ENCODE peak calls at places on chromosome 17, in four cellular contexts. H, O, C and F are unnamed samples.

GRCh38 chr17:7416323-7416722 is 3.8 kb upstream of the SPEM1 start:
- DNase-seq in O (no peak), C (no peak), H (no peak), F (no peak)

GRCh38 chr17:21242780-21243515 is 10.3 kb downstream of the NATD1 start:
- DNase-seq in O (no peak), H (no peak), C (no peak), F (no peak)

GRCh38 chr17:9051561-9051960 is 30.3 kb downstream of the NTN1 start:
- DNase-seq in O (no peak), H (no peak), C (no peak), F (no peak)

GRCh38 chr17:75010683-75011406 is 1.6 kb upstream of the MRPL58 start:
- DNase-seq in H (no peak), C (no peak), O (peak), F (peak)

GRCh38 chr17:79802736-79803420 is 6.0 kb upstream of the CBX8 start:
- DNase-seq in C (no peak), O (no peak), H (no peak), F (no peak)

GRCh38 chr17:64091571-64091970 is 38.4 kb downstream of the ERN1 start:
- DNase-seq in O (no peak), H (no peak), C (no peak), F (no peak)

GRCh38 chr17:8556074-8556473 is 74.5 kb downstream of the MYH10 start:
- DNase-seq in H (no peak), C (no peak), O (no peak), F (no peak)

GRCh38 chr17:11803635-11804034 is 193.6 kb downstream of the ZNF18 start:
- DNase-seq in O (no peak), H (no peak), C (no peak), F (no peak)

GRCh38 chr17:1559743-1560581 is 2.6 kb downstream of the PITPNA start:
- DNase-seq in O (no peak), C (no peak), H (peak), F (no peak)

GRCh38 chr17:39678340-39679116 is 9.3 kb downstream of the PGAP3 start:
- DNase-seq in C (no peak), H (no peak), O (no peak), F (no peak)

GRCh38 chr17:78979780-78980623 is at the start of gene LGALS3BP:
- DNase-seq in O (no peak), H (peak), C (no peak), F (peak)

GRCh38 chr17:3754458-3755334 is 31.0 kb downstream of the HASPIN start:
- DNase-seq in H (no peak), C (peak), O (peak), F (no peak)

GRCh38 chr17:74043976-74044375 is 159.5 kb upstream of the RPL38 start:
- DNase-seq in H (no peak), O (no peak), C (no peak), F (no peak)

GRCh38 chr17:58247511-58248363 is 9.4 kb downstream of the LPO start:
- DNase-seq in C (no peak), O (peak), H (no peak), F (no peak)

GRCh38 chr17:3575506-3575905 is 17.9 kb upstream of the TRPV3 start:
- DNase-seq in H (no peak), C (no peak), O (peak), F (no peak)

GRCh38 chr17:56812971-56813388 is 20.7 kb downstream of the C17orf67 start:
- DNase-seq in O (no peak), C (no peak), H (no peak), F (no peak)

GRCh38 chr17:10149573-10150399 is 48.6 kb downstream of the GAS7 start:
- DNase-seq in C (no peak), O (no peak), H (peak), F (no peak)

GRCh38 chr17:78474631-78475146 is 96.2 kb downstream of the PGS1 start:
- DNase-seq in H (no peak), C (no peak), O (no peak), F (no peak)

GRCh38 chr17:50027639-50028206 is 28.2 kb upstream of the ITGA3 start:
- DNase-seq in O (peak), H (peak), C (no peak), F (peak)

GRCh38 chr17:4195306-4195705 is 52.3 kb downstream of the CYB5D2 start:
- DNase-seq in H (no peak), C (no peak), O (no peak), F (no peak)

GRCh38 chr17:37089998-37090397 is 141.2 kb downstream of the AATF start:
- DNase-seq in H (peak), O (no peak), C (peak), F (no peak)

GRCh38 chr17:76121932-76122383 is 18.4 kb upstream of the EXOC7 start:
- DNase-seq in C (no peak), O (no peak), H (no peak), F (no peak)